ENCODE peak calls at places on chromosomes 7 and 10, in seven cellular contexts. U is Panc1; W is iPS-NIHi11; K is activated T-cell treated with anti-CD3 and anti-CD28 coated beads, Interleukin-2, amount 50 U/mL, for 72 hours; Y is activated naive CD4-positive, alpha-beta T cell treated with anti-CD3 and anti-CD28 coated beads, Interleukin-2, amount 50 U/mL, for 16 hours; L is posterior vena cava; P is stimulated activated CD4-positive, alpha-beta T cell treated with anti-CD3 and anti-CD28 coated beads, Interleukin-1b, Interleukin-23, amount 100 ng/mL, for 48 hours. X is an unnamed sample.

GRCh38 chr10:120948889-120949382 is 97.8 kb downstream of the WDR11 start:
- DNase-seq in U (no peak), W (peak), K (peak), Y (peak), L (peak), P (peak), X (peak)

GRCh38 chr7:132251327-132251659 is 325.0 kb downstream of the PLXNA4 start:
- DNase-seq in U (no peak), W (peak), K (no peak), Y (no peak), L (no peak), P (no peak), X (no peak)

GRCh38 chr10:107966817-107967216 is 802.3 kb upstream of the SORCS1 start:
- DNase-seq in U (no peak), W (no peak), K (no peak), Y (no peak), L (no peak), P (no peak), X (no peak)

GRCh38 chr7:53397911-53398310 is 362.5 kb downstream of the POM121L12 start:
- DNase-seq in U (no peak), W (no peak), K (no peak), Y (no peak), L (no peak), P (no peak), X (no peak)

GRCh38 chr10:33010132-33011037 is 52.4 kb upstream of the ITGB1 start:
- DNase-seq in U (peak), W (peak), K (no peak), Y (no peak), L (no peak), P (no peak), X (no peak)

GRCh38 chr10:49068209-49068608 is 47.1 kb downstream of the VSTM4 start:
- DNase-seq in U (no peak), W (no peak), K (no peak), Y (no peak), L (no peak), P (no peak), X (no peak)

GRCh38 chr7:94129443-94130140 is 125.4 kb upstream of the BET1 start:
- DNase-seq in U (peak), W (no peak), K (no peak), Y (no peak), L (no peak), P (no peak), X (no peak)

GRCh38 chr7:57425969-57426628 is 23.9 kb upstream of the ZNF716 start:
- DNase-seq in U (no peak), W (no peak), K (no peak), Y (no peak), L (peak), P (no peak), X (no peak)

GRCh38 chr7:101094791-101095375 is 9.6 kb downstream of the TRIM56 start:
- DNase-seq in U (no peak), W (peak), K (peak), Y (no peak), L (no peak), P (peak), X (no peak)

GRCh38 chr7:7484072-7484471 is 51.6 kb downstream of the COL28A1 start:
- DNase-seq in U (no peak), W (no peak), K (no peak), Y (no peak), L (no peak), P (no peak), X (no peak)

GRCh38 chr10:71970331-71970730 is 6.1 kb downstream of the CHST3 start:
- DNase-seq in U (no peak), W (peak), K (no peak), Y (no peak), L (no peak), P (no peak), X (no peak)

GRCh38 chr10:3239920-3240909 is 67.6 kb upstream of the PITRM1 start:
- DNase-seq in U (no peak), W (no peak), K (no peak), Y (no peak), L (no peak), P (no peak), X (no peak)

GRCh38 chr7:95213148-95213547 is 111.2 kb downstream of the PON1 start:
- DNase-seq in U (no peak), W (no peak), K (no peak), Y (no peak), L (no peak), P (no peak), X (no peak)

GRCh38 chr7:1884583-1885350 is 214.7 kb downstream of the ELFN1 start:
- DNase-seq in U (no peak), W (no peak), K (no peak), Y (no peak), L (no peak), P (no peak), X (no peak)

GRCh38 chr10:68082815-68083395 is 7.8 kb upstream of the HERC4 start:
- DNase-seq in U (no peak), W (no peak), K (no peak), Y (no peak), L (no peak), P (no peak), X (no peak)

GRCh38 chr7:51160411-51160810 is 156.2 kb downstream of the COBL start:
- DNase-seq in U (no peak), W (no peak), K (no peak), Y (no peak), L (no peak), P (no peak), X (no peak)

GRCh38 chr10:24341371-24341770 is 132.4 kb downstream of the KIAA1217 start:
- DNase-seq in U (no peak), W (no peak), K (no peak), Y (no peak), L (no peak), P (no peak), X (no peak)

GRCh38 chr7:142629588-142630260 is 119.5 kb upstream of the PRSS1 start:
- DNase-seq in U (no peak), W (no peak), K (no peak), Y (no peak), L (no peak), P (no peak), X (no peak)

GRCh38 chr7:80884511-80885195 is 34.2 kb downstream of the SEMA3C start:
- DNase-seq in U (no peak), W (no peak), K (no peak), Y (no peak), L (no peak), P (no peak), X (no peak)

GRCh38 chr10:130027716-130028464 is 63.8 kb upstream of the EBF3 start:
- DNase-seq in U (no peak), W (no peak), K (no peak), Y (no peak), L (peak), P (no peak), X (no peak)

GRCh38 chr7:29806131-29806792 is at the start of gene WIPF3:
- DNase-seq in U (no peak), W (peak), K (peak), Y (no peak), L (peak), P (no peak), X (peak)

GRCh38 chr7:100897111-100897608 is 1.5 kb upstream of the ACHE start:
- DNase-seq in U (no peak), W (peak), K (no peak), Y (peak), L (peak), P (peak), X (no peak)

GRCh38 chr10:83896219-83896618 is 243.1 kb upstream of the GHITM start:
- DNase-seq in U (no peak), W (no peak), K (no peak), Y (no peak), L (no peak), P (no peak), X (no peak)

GRCh38 chr10:132611026-132611910 is 73.7 kb downstream of the INPP5A start:
- DNase-seq in U (no peak), W (no peak), K (no peak), Y (peak), L (no peak), P (no peak), X (no peak)

GRCh38 chr7:149529136-149529718 is 31.6 kb upstream of the ZNF746 start:
- DNase-seq in U (no peak), W (no peak), K (no peak), Y (no peak), L (no peak), P (no peak), X (no peak)

GRCh38 chr7:7237201-7237977 is 55.0 kb downstream of the C1GALT1 start:
- DNase-seq in U (no peak), W (no peak), K (no peak), Y (no peak), L (no peak), P (no peak), X (no peak)